ENCODE peak calls at places on chromosome 13, in five cellular contexts. U is kidney epithelial cell, I is epithelial cell of prostate, F is uterus, T is H1. M is an unnamed sample.

GRCh38 chr13:75368167-75368566 is 113.8 kb downstream of the TBC1D4 start:
- DNase-seq in U (peak; percentile 51), I (no peak), F (peak; percentile 61), T (no peak), M (no peak)

GRCh38 chr13:111217661-111218060 is 102.6 kb downstream of the ARHGEF7 start:
- DNase-seq in U (no peak), I (no peak), F (no peak), T (no peak), M (no peak)

GRCh38 chr13:25846227-25846984 is 205.4 kb downstream of the SHISA2 start:
- DNase-seq in U (no peak), I (no peak), F (no peak), T (no peak), M (no peak)

GRCh38 chr13:45416521-45417125 is 1.6 kb downstream of the SLC25A30 start:
- DNase-seq in U (no peak), I (no peak), F (no peak), T (no peak), M (no peak)

GRCh38 chr13:113421673-113422270 is 31.5 kb downstream of the ADPRHL1 start:
- DNase-seq in U (no peak), I (no peak), F (no peak), T (no peak), M (peak; percentile 76)

GRCh38 chr13:106161186-106161585 is 374.3 kb downstream of the EFNB2 start:
- DNase-seq in U (no peak), I (no peak), F (no peak), T (no peak), M (no peak)

GRCh38 chr13:47085346-47085745 is 188.5 kb upstream of the HTR2A start:
- DNase-seq in U (no peak), I (no peak), F (no peak), T (no peak), M (no peak)

GRCh38 chr13:47256618-47257017 is 359.8 kb upstream of the HTR2A start:
- DNase-seq in U (no peak), I (peak; percentile 12), F (no peak), T (no peak), M (no peak)

GRCh38 chr13:90806905-90807304 is 540.6 kb upstream of the MIR17HG start:
- DNase-seq in U (no peak), I (no peak), F (no peak), T (no peak), M (no peak)

GRCh38 chr13:100523437-100523836 is 65.2 kb downstream of the GGACT start:
- DNase-seq in U (no peak), I (no peak), F (no peak), T (no peak), M (no peak)

GRCh38 chr13:46896346-46897138 is at the start of gene HTR2A:
- DNase-seq in U (peak; percentile 4), I (no peak), F (peak; percentile 28), T (no peak), M (no peak)

GRCh38 chr13:114128624-114129522 is 3.5 kb downstream of the RASA3 start:
- DNase-seq in U (peak; percentile 78), I (no peak), F (peak; percentile 69), T (no peak), M (no peak)

GRCh38 chr13:27868639-27869435 is 51.0 kb upstream of the PDX1 start:
- DNase-seq in U (no peak), I (no peak), F (no peak), T (no peak), M (no peak)

GRCh38 chr13:77544365-77544764 is 8.9 kb downstream of the SCEL start:
- DNase-seq in U (no peak), I (no peak), F (peak; percentile 42), T (no peak), M (no peak)

GRCh38 chr13:100209857-100210580 is 121.1 kb downstream of the PCCA start:
- DNase-seq in U (no peak), I (no peak), F (no peak), T (no peak), M (no peak)

GRCh38 chr13:39501711-39502324 is 101.2 kb downstream of the LHFPL6 start:
- DNase-seq in U (no peak), I (no peak), F (no peak), T (no peak), M (peak; percentile 90)

GRCh38 chr13:65881561-65882155 is 1348.5 kb downstream of the PCDH9 start:
- DNase-seq in U (no peak), I (peak; percentile 5), F (no peak), T (no peak), M (no peak)